ENCODE peak calls at places on chromosomes 2 and 18, in eight cellular contexts. I is iris pigment epithelial cell; Q is T-cell; Z is activated naive CD4-positive, alpha-beta T cell treated with anti-CD3 and anti-CD28 coated beads, Interleukin-2, amount 10 ng/mL, durations not matched to agents 7 days and 5 days; O is activated T-cell treated with anti-CD3 and anti-CD28 coated beads, Interleukin-2, amount 50 U/mL, for 4 hours; K is Daoy; F is germinal center; Y is heart left ventricle. C is an unnamed sample.

GRCh38 chr2:216777637-216778273 is 82.1 kb downstream of the TNP1 start:
- DNase-seq in K (peak), Z (peak), O (no peak), I (peak), Y (no peak), F (peak), Q (no peak), C (no peak)

GRCh38 chr18:21997207-21998143 is 171.9 kb upstream of the GATA6 start:
- DNase-seq in I (peak), F (peak), Q (no peak), K (peak), Z (no peak), O (no peak), Y (no peak), C (no peak)

GRCh38 chr2:171287606-171288005 is 126.9 kb upstream of the TLK1 start:
- DNase-seq in K (no peak), F (no peak), I (peak), O (no peak), Y (no peak), Z (no peak), Q (no peak), C (no peak)

GRCh38 chr2:20352230-20353216 is 1.9 kb upstream of the PUM2 start:
- DNase-seq in Y (no peak), F (no peak), Z (no peak), Q (no peak), K (no peak), I (no peak), O (no peak), C (no peak)

GRCh38 chr2:151792589-151792988 is 35.6 kb downstream of the ARL5A start:
- DNase-seq in K (no peak), Y (no peak), Q (no peak), Z (no peak), O (no peak), F (no peak), I (no peak), C (no peak)

GRCh38 chr2:30315391-30316055 is 84.2 kb downstream of the LBH start:
- DNase-seq in O (no peak), F (no peak), I (no peak), Y (no peak), K (peak), Z (peak), Q (no peak), C (no peak)

GRCh38 chr2:80126596-80127189 is 177.9 kb downstream of the LRRTM1 start:
- DNase-seq in F (no peak), I (peak), O (no peak), K (no peak), Z (no peak), Q (no peak), Y (no peak), C (no peak)

GRCh38 chr2:113273031-113273551 is 5.6 kb downstream of the PAX8 start:
- DNase-seq in F (peak), Y (no peak), I (peak), Z (peak), O (no peak), Q (peak), K (peak), C (no peak)

GRCh38 chr18:2881490-2882195 is 34.8 kb downstream of the EMILIN2 start:
- DNase-seq in F (no peak), I (peak), Q (no peak), K (no peak), O (no peak), Y (peak), Z (peak), C (peak)

GRCh38 chr2:53202063-53202462 is 565.5 kb upstream of the CHAC2 start:
- DNase-seq in I (peak), Q (no peak), F (no peak), O (no peak), K (peak), Y (no peak), Z (no peak), C (no peak)

GRCh38 chr2:142581491-142581890 is 296.0 kb upstream of the KYNU start:
- DNase-seq in O (no peak), Y (no peak), K (no peak), Q (no peak), Z (no peak), F (no peak), I (no peak), C (no peak)

GRCh38 chr2:64860321-64860751 is 128.9 kb upstream of the SLC1A4 start:
- DNase-seq in Z (no peak), Q (no peak), F (peak), O (no peak), Y (no peak), I (no peak), K (no peak), C (peak)

GRCh38 chr18:39494211-39494896 is 1928.8 kb upstream of the CELF4 start:
- DNase-seq in F (no peak), O (no peak), K (no peak), Q (no peak), I (no peak), Y (no peak), Z (no peak), C (no peak)

GRCh38 chr2:215970425-215970824 is 42.9 kb downstream of the MREG start:
- DNase-seq in I (peak), K (no peak), F (no peak), Y (no peak), O (no peak), Z (no peak), Q (no peak), C (no peak)

GRCh38 chr18:75896865-75897264 is 469.4 kb upstream of the SMIM21 start:
- DNase-seq in Q (no peak), K (peak), Z (no peak), F (no peak), O (no peak), Y (no peak), I (no peak), C (no peak)

GRCh38 chr2:71561441-71562267 is 108.3 kb downstream of the DYSF start:
- DNase-seq in Y (peak), K (no peak), F (no peak), O (no peak), I (no peak), Z (no peak), Q (no peak), C (no peak)

GRCh38 chr2:69214898-69215297 is 172.1 kb downstream of the GFPT1 start:
- DNase-seq in Y (peak), Z (no peak), F (no peak), I (peak), Q (no peak), O (no peak), K (peak), C (no peak)

GRCh38 chr18:46574000-46574739 is 82.8 kb downstream of the LOXHD1 start:
- DNase-seq in K (no peak), Q (no peak), O (no peak), F (no peak), Z (no peak), I (no peak), Y (no peak), C (no peak)

GRCh38 chr18:44792456-44793080 is 111.9 kb downstream of the SETBP1 start:
- DNase-seq in Q (no peak), I (no peak), F (no peak), Y (no peak), O (no peak), Z (no peak), K (peak), C (no peak)